ENCODE peak calls at places on chromosomes 7 and 10, in four cellular contexts. Z is EL, D is HCEC 1CT, J is heart right ventricle. R is an unnamed sample.
A peak's percentile ranks its signal among the peaks of the same experiment; 100 is the strongest.

GRCh38 chr7:12716134-12716667 is 28.8 kb downstream of the ARL4A start:
- DNase-seq in Z (no peak), D (no peak), J (no peak), R (peak; percentile 55)

GRCh38 chr10:8242295-8242872 is 187.9 kb downstream of the GATA3 start:
- DNase-seq in D (no peak), Z (no peak), J (no peak), R (no peak)

GRCh38 chr10:53107711-53108110 is 335.1 kb upstream of the MBL2 start:
- DNase-seq in J (no peak), Z (no peak), D (no peak), R (no peak)

GRCh38 chr7:89385414-89385813 is 589.9 kb upstream of the TEX47 start:
- DNase-seq in J (no peak), Z (no peak), D (no peak), R (no peak)

GRCh38 chr7:100132126-100132525 is 5.4 kb downstream of the MBLAC1 start:
- DNase-seq in Z (no peak), J (no peak), D (no peak), R (no peak)

GRCh38 chr10:408223-408622 is 273.0 kb downstream of the ZMYND11 start:
- DNase-seq in D (no peak), Z (peak; percentile 14), J (no peak), R (no peak)

GRCh38 chr7:94510582-94511456 is 1.2 kb downstream of the CASD1 start:
- DNase-seq in D (peak; percentile 23), J (peak; percentile 15), Z (peak; percentile 40), R (peak; percentile 48)

GRCh38 chr7:151608031-151608551 is 88.4 kb upstream of the RHEB start:
- DNase-seq in J (no peak), Z (peak; percentile 3), D (no peak), R (peak; percentile 55)

GRCh38 chr7:137943132-137943551 is 58.7 kb downstream of the CREB3L2 start:
- DNase-seq in D (peak; percentile 96), Z (peak; percentile 44), J (peak; percentile 69), R (peak; percentile 65)

GRCh38 chr7:99679400-99680191 is at the start of gene CYP3A5:
- DNase-seq in D (no peak), J (no peak), Z (no peak), R (no peak)

GRCh38 chr10:33279791-33280190 is 54.7 kb downstream of the NRP1 start:
- DNase-seq in J (no peak), Z (no peak), D (no peak), R (no peak)

GRCh38 chr10:121764241-121764942 is 163.4 kb downstream of the ATE1 start:
- DNase-seq in Z (no peak), D (no peak), J (no peak), R (no peak)

GRCh38 chr10:88707429-88708110 is 1.5 kb downstream of the LIPK start:
- DNase-seq in Z (peak; percentile 75), J (no peak), D (peak; percentile 84), R (peak; percentile 51)

GRCh38 chr10:72162978-72163377 is 52.8 kb upstream of the ANAPC16 start:
- DNase-seq in J (no peak), D (peak; percentile 77), Z (peak; percentile 79), R (peak; percentile 26)

R was measured in dermis blood vessel endothelial cell.